ENCODE peak calls at places on chromosomes 3 and 15, in five cellular contexts. C is fibroblast of lung, J is SK-N-SH, V is astrocyte, L is mesenchymal stem cell. B is an unnamed sample.

GRCh38 chr3:138325990-138326389 is 3.7 kb downstream of the NME9 start:
- DNase-seq in V (no peak), J (no peak), C (no peak), L (peak; percentile 4), B (no peak)

GRCh38 chr3:16456784-16457415 is 56.6 kb downstream of the RFTN1 start:
- DNase-seq in C (peak; percentile 95), L (peak; percentile 92), J (no peak), V (peak; percentile 95), B (no peak)

GRCh38 chr3:42216820-42217416 is 49.1 kb downstream of the CCK start:
- DNase-seq in V (no peak), J (no peak), L (peak; percentile 67), C (peak; percentile 17), B (peak; percentile 90)

GRCh38 chr15:40878785-40879184 is 4.8 kb upstream of the RHOV start:
- DNase-seq in C (peak; percentile 64), J (no peak), L (peak; percentile 55), V (peak; percentile 44), B (peak; percentile 50)

GRCh38 chr3:21185816-21186314 is 565.1 kb downstream of the ZNF385D start:
- DNase-seq in C (no peak), L (no peak), J (no peak), V (no peak), B (no peak)

GRCh38 chr3:194134231-194134756 is 1.7 kb upstream of the HES1 start:
- DNase-seq in L (peak; percentile 96), J (peak; percentile 79), C (peak; percentile 87), V (peak; percentile 77), B (peak; percentile 93)

GRCh38 chr3:127590282-127590592 is 296 bp downstream of the TPRA1 start:
- DNase-seq in C (no peak), L (no peak), J (peak; percentile 84), V (no peak), B (no peak)

GRCh38 chr3:5188419-5189405 is 1.2 kb downstream of the EDEM1 start:
- DNase-seq in C (peak; percentile 30), L (peak; percentile 60), J (peak; percentile 41), V (no peak), B (peak; percentile 78)

GRCh38 chr3:85476891-85477495 is 518.2 kb downstream of the CADM2 start:
- DNase-seq in C (peak; percentile 20), V (peak; percentile 9), L (no peak), J (no peak), B (no peak)

GRCh38 chr3:21328982-21329381 is 422.0 kb downstream of the ZNF385D start:
- DNase-seq in L (no peak), J (peak; percentile 11), V (no peak), C (no peak), B (no peak)

GRCh38 chr3:158111861-158112260 is 2.0 kb downstream of the RSRC1 start:
- DNase-seq in L (no peak), J (no peak), C (no peak), V (no peak), B (no peak)

GRCh38 chr3:150545419-150546225 is 674 bp downstream of the SERP1 start:
- DNase-seq in V (peak; percentile 5), C (peak; percentile 15), J (no peak), L (peak; percentile 16), B (peak; percentile 51)

GRCh38 chr15:66131831-66132230 is 121.7 kb downstream of the MEGF11 start:
- DNase-seq in V (no peak), L (no peak), C (no peak), J (no peak), B (no peak)

GRCh38 chr3:14823910-14824629 is 5.3 kb downstream of the FGD5 start:
- DNase-seq in J (no peak), V (no peak), C (no peak), L (no peak), B (no peak)

GRCh38 chr15:51801391-51801835 is 28.0 kb upstream of the TMOD3 start:
- DNase-seq in J (peak; percentile 70), C (peak; percentile 50), V (peak; percentile 48), L (peak; percentile 22), B (no peak)

GRCh38 chr3:150739200-150739863 is 23.6 kb downstream of the SIAH2 start:
- DNase-seq in V (no peak), L (no peak), J (no peak), C (no peak), B (no peak)

GRCh38 chr15:91678003-91678402 is 175.5 kb upstream of the SLCO3A1 start:
- DNase-seq in V (no peak), C (no peak), L (no peak), J (no peak), B (no peak)

GRCh38 chr3:162491957-162492356 is 995.3 kb downstream of the OTOL1 start:
- DNase-seq in J (no peak), L (peak; percentile 24), V (peak; percentile 7), C (peak; percentile 14), B (no peak)

GRCh38 chr15:66154581-66154980 is 99.0 kb downstream of the MEGF11 start:
- DNase-seq in L (no peak), C (no peak), V (no peak), J (no peak), B (peak; percentile 54)

GRCh38 chr15:39582977-39583585 is 2.2 kb downstream of the THBS1 start:
- DNase-seq in J (no peak), L (no peak), V (no peak), C (peak; percentile 7), B (peak; percentile 17)

GRCh38 chr3:101809178-101810022 is 30.4 kb downstream of the NXPE3 start:
- DNase-seq in V (no peak), L (peak; percentile 63), C (peak; percentile 41), J (peak; percentile 39), B (peak; percentile 22)

GRCh38 chr3:49803464-49804140 is 541 bp downstream of the INKA1 start:
- DNase-seq in C (no peak), J (peak; percentile 84), V (peak; percentile 12), L (no peak), B (peak; percentile 74)

GRCh38 chr15:78212008-78212407 is 22.4 kb downstream of the ACSBG1 start:
- DNase-seq in C (no peak), V (no peak), J (no peak), L (no peak), B (no peak)

GRCh38 chr3:46524008-46524407 is 26.2 kb downstream of the RTP3 start:
- DNase-seq in L (no peak), J (no peak), C (no peak), V (no peak), B (no peak)

GRCh38 chr3:158839966-158840365 is 38.1 kb downstream of the MFSD1 start:
- DNase-seq in V (no peak), C (no peak), J (no peak), L (no peak), B (no peak)

GRCh38 chr15:27479232-27480140 is 508.5 kb downstream of the GABRG3 start:
- DNase-seq in J (no peak), C (peak; percentile 25), V (no peak), L (no peak), B (no peak)

GRCh38 chr15:61871926-61872522 is 188.2 kb downstream of the VPS13C start:
- DNase-seq in L (peak; percentile 29), C (peak; percentile 7), J (peak; percentile 11), V (no peak), B (no peak)

GRCh38 chr3:140203510-140203909 is 268.5 kb downstream of the CLSTN2 start:
- DNase-seq in C (no peak), J (no peak), L (no peak), V (no peak), B (no peak)

GRCh38 chr3:136898954-136899353 is 36.9 kb downstream of the NCK1 start:
- DNase-seq in J (no peak), C (peak; percentile 36), L (peak; percentile 51), V (peak; percentile 16), B (no peak)

GRCh38 chr15:69576035-69576526 is 123.5 kb downstream of the RPLP1 start:
- DNase-seq in L (peak; percentile 32), C (no peak), J (peak; percentile 84), V (no peak), B (peak; percentile 88)

DNA sequence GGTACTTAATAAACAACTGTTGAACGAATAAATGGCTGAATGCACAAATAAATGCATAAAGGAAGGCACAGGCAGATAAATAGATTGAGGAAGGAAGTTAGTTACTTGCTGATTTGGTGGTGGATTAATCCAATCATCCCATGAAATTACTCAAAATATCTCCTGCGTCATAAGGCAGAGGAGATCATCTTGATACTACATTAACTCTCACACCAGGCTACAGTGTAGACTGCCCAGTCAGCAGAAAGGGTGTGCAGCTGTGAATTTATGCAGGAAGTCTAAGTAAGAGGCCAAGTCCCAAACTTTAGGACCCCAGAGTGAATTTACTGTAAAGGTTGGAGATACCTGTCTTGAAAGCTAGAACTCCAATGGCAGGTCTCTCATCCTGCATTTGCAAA is 38.6 kb downstream of the PRICKLE2 start:
- DNase-seq in C (no peak), L (no peak), V (no peak), J (no peak), B (no peak)
- H2AFZ ChIP-seq in C (no peak overlapping the region), L (no peak overlapping the region), V (no peak overlapping the region), J (no peak overlapping the region), B (peak overlapping the region; percentile 32)

GRCh38 chr3:52194541-52195296 is 3.2 kb upstream of the ALAS1 start:
- DNase-seq in C (no peak), V (no peak), L (peak; percentile 72), J (no peak), B (no peak)
- H2AFZ ChIP-seq in C (no peak overlapping the region), V (no peak overlapping the region), L (no peak overlapping the region), J (no peak overlapping the region), B (no peak overlapping the region)

DNA sequence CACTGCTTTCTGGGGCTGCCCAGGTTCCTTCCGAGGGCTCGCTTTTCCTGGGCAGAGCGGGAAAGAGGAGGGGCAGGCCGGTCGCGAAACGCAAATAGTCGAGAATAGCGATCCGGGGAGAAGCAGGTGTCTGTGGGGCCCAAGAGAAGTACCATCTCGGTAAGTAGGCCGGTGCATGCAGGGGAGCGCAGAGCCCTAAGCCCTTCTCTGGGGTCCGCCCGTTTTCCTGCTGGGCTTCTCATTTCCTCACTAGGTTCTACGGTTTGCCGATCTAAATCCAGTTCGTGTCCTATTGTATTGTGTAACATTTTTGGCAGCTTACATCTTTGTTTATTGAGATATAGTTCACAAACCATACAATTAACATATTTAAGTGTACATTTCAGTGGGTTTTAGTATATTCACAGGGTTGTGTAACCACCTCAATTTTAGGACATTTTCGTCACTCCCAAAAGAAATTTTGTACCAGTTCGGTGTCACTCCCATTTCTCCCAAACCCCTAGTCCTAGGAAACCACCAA is 6.9 kb upstream of the TRIM69 start:
- DNase-seq in L (no peak), C (no peak), J (no peak), V (peak; percentile 4), B (no peak)
- H2AFZ ChIP-seq in L (peak overlapping the region; percentile 56), C (peak overlapping the region; percentile 63), J (peak overlapping the region; percentile 97), V (peak overlapping the region; percentile 96), B (peak overlapping the region; percentile 76)

GRCh38 chr3:165395188-165395587 is 199.0 kb upstream of the SLITRK3 start:
- DNase-seq in C (no peak), V (no peak), J (no peak), L (no peak), B (no peak)

GRCh38 chr3:165393458-165393857 is 197.3 kb upstream of the SLITRK3 start:
- DNase-seq in C (no peak), V (no peak), L (no peak), J (no peak), B (no peak)

GRCh38 chr3:165389653-165390052 is 193.5 kb upstream of the SLITRK3 start:
- DNase-seq in J (no peak), C (no peak), V (no peak), L (no peak), B (no peak)

GRCh38 chr3:165389064-165389463 is 192.9 kb upstream of the SLITRK3 start:
- DNase-seq in V (no peak), C (no peak), J (no peak), L (peak; percentile 57), B (no peak)

DNA sequence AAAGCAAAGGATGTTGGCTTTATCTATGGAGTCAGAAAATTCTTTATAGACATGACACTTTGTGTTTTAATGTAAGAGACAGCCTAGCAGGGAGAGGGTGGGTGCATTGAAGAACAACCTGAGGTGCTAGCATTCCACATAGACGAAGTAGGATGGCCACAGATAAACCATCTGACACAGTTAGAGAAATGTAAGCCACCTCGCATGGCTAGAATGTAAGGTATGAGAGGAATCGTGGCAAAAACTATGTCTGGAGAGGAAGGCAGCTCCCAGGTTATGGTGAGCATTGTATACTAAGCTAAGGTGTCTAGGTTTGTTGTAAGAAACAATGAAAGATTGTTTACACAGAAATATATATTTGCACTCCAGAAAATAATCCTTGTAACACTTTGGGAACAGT is 194.0 kb upstream of the SLITRK3 start:
- DNase-seq in L (no peak), J (no peak), V (no peak), C (no peak), B (no peak)
- H2AFZ ChIP-seq in L (no peak overlapping the region), J (no peak overlapping the region), V (no peak overlapping the region), C (no peak overlapping the region), B (no peak overlapping the region)